ENCODE peak calls at places on chromosomes 11 and 22, in four cellular contexts. N is GM12878, W is HL-60, K is K562. P is an unnamed sample.

GRCh38 chr11:130677486-130678153 is 229.2 kb downstream of the ADAMTS15 start:
- DNase-seq in N (no peak), W (no peak), K (no peak), P (no peak)

GRCh38 chr22:19996694-19997384 is 19.8 kb downstream of the ARVCF start:
- DNase-seq in W (no peak), N (no peak), K (no peak), P (no peak)

GRCh38 chr22:20125201-20126174 is 6.1 kb upstream of the ZDHHC8 start:
- DNase-seq in K (no peak), W (no peak), N (no peak), P (no peak)

GRCh38 chr11:60763692-60764369 is 7.2 kb downstream of the MS4A15 start:
- DNase-seq in N (peak), K (no peak), W (no peak), P (no peak)

GRCh38 chr11:16843307-16843706 is 104.9 kb downstream of the C11orf58 start:
- DNase-seq in K (peak), W (no peak), N (no peak), P (no peak)

GRCh38 chr22:21629262-21630149 is at the start of gene YDJC:
- DNase-seq in K (peak), W (peak), N (peak), P (peak)

GRCh38 chr11:35583126-35583525 is 35.1 kb upstream of the FJX1 start:
- DNase-seq in N (no peak), W (no peak), K (no peak), P (no peak)

GRCh38 chr11:121466063-121466794 is 13.5 kb upstream of the SORL1-AS1 start:
- DNase-seq in N (no peak), W (no peak), K (peak), P (no peak)

GRCh38 chr11:22785251-22785650 is 44.4 kb downstream of the SVIP start:
- DNase-seq in K (no peak), N (no peak), W (no peak), P (no peak)

GRCh38 chr11:75896843-75897419 is 81.9 kb downstream of the UVRAG start:
- DNase-seq in K (peak), N (no peak), W (no peak), P (no peak)

GRCh38 chr11:112828433-112828832 is 132.8 kb upstream of the NCAM1 start:
- DNase-seq in W (no peak), N (no peak), K (no peak), P (no peak)

GRCh38 chr11:118912742-118913410 is 12.8 kb downstream of the BCL9L start:
- DNase-seq in N (peak), W (no peak), K (no peak), P (no peak)

GRCh38 chr22:20299736-20300136 is 20.1 kb downstream of the DGCR6L start:
- DNase-seq in K (no peak), N (no peak), W (peak), P (no peak)

GRCh38 chr11:116948375-116948774 is 111.0 kb upstream of the APOA1 start:
- DNase-seq in K (no peak), W (peak), N (no peak), P (no peak)

GRCh38 chr22:22527312-22527711 is 7.2 kb upstream of the ZNF280A start:
- DNase-seq in K (no peak), W (no peak), N (no peak), P (no peak)

GRCh38 chr22:25404556-25404922 is 159.9 kb upstream of the GRK3 start:
- DNase-seq in N (no peak), W (no peak), K (peak), P (no peak)

GRCh38 chr22:32775957-32776356 is 25.5 kb upstream of the TIMP3 start:
- DNase-seq in N (no peak), W (peak), K (no peak), P (no peak)

GRCh38 chr11:90197377-90197776 is 25.5 kb downstream of the CHORDC1 start:
- DNase-seq in N (no peak), W (no peak), K (no peak), P (no peak)

GRCh38 chr22:44968736-44969135 is 41.1 kb downstream of the PHF21B start:
- DNase-seq in W (no peak), K (peak), N (no peak), P (no peak)

GRCh38 chr11:61679893-61680621 is at the start of gene DAGLA:
- DNase-seq in N (no peak), W (peak), K (peak), P (peak)

GRCh38 chr11:32385998-32386397 is 49.3 kb downstream of the WT1 start:
- DNase-seq in N (no peak), W (no peak), K (peak), P (no peak)

GRCh38 chr11:96238563-96239166 is 104.3 kb downstream of the MAML2 start:
- DNase-seq in N (no peak), W (no peak), K (no peak), P (no peak)
- TF ChIP-seq POLR2AphosphoS5 in N (no peak), W (no peak), K (no peak), P (no peak)

GRCh38 chr11:74182635-74183034 is 11.5 kb downstream of the PPME1 start:
- DNase-seq in W (no peak), N (no peak), K (no peak), P (no peak)
- TF ChIP-seq SPI1 in W (no peak), N (no peak), K (no peak), P (no peak)

GRCh38 chr11:43835104-43835503 is 45.5 kb upstream of the ALKBH3 start:
- DNase-seq in W (no peak), K (no peak), N (no peak), P (no peak)
- TF ChIP-seq POLR2AphosphoS5 in W (no peak), K (no peak), N (no peak), P (no peak)

GRCh38 chr22:38135133-38135706 is 24.7 kb upstream of the BAIAP2L2 start:
- DNase-seq in N (no peak), W (peak), K (no peak), P (no peak)
- TF ChIP-seq SPI1 in N (no peak), W (no peak), K (no peak), P (no peak)

GRCh38 chr11:47659273-47659672 is 16.9 kb upstream of the MTCH2 start:
- DNase-seq in N (no peak), K (no peak), W (no peak), P (no peak)

GRCh38 chr11:47652070-47652469 is 9.7 kb upstream of the MTCH2 start:
- DNase-seq in N (no peak), K (no peak), W (no peak), P (no peak)

GRCh38 chr11:47661245-47661644 is 18.9 kb upstream of the MTCH2 start:
- DNase-seq in N (no peak), W (no peak), K (no peak), P (no peak)

DNA sequence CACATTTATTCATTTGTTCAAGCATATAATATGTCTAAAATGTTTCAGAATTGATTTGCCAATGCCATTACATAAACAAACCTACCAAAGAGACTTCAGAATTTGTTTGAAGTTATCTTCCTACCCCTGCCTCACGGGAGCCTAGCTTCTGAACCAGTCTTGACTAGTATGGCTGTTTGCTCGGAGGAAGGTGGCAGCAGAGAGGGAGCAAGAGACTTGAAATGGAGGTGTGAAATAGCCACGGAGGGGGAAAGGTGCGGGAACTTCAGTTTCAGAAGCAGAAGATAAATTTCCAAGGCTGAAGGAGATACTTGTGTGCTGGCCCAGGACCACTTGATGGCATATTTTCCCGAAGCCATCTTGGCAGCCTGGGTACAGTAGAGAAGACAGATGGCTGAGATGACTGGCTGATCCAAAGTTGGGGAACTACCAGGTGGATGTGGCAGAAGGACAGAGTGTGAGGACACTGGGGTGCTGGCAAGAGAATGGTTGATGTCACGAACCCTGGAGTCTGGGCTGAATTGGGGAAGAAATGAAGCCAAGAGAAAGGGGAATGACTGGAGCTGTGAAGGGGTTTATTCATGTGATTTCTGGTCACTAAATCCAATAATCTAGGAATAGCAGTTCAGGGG is 14.0 kb upstream of the MTCH2 start:
- DNase-seq in W (no peak), K (no peak), N (no peak), P (no peak)
- TF ChIP-seq POLR2AphosphoS5 in W (no peak), K (no peak), N (no peak), P (no peak)

DNA sequence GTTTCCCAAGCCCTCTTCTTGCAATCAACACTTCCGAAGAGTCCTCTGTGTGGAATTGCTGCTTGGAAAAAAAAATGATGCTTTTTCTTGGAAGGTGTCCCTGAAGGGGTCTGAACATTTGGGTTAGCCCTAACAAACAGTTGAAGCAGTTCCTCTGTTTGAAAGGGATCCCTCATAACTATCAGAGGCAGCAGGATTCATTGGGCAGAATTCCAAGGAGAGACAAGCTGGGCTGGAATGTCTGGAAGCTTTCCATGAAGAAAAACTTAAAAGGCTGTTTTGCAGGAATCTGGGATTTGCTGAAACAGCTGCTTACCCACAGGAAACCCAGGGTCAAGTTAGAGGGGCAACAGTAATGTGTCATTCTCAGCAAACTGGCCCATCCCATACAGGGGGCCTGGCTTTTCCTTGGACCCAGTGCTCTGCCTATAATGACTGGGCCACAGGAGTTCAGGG is 3.2 kb downstream of the CSNK2A3 start:
- DNase-seq in W (no peak), K (no peak), N (no peak), P (no peak)
- TF ChIP-seq SPI1 in W (no peak), K (no peak), N (no peak), P (no peak)

GRCh38 chr11:68839054-68839865 is 2.5 kb downstream of the CPT1A start:
- DNase-seq in K (peak), W (peak), N (peak), P (peak)
- TF ChIP-seq POLR2AphosphoS5 in K (peak), W (peak), N (no peak), P (no peak)

GRCh38 chr22:36348760-36349159 is 39.0 kb downstream of the MYH9 start:
- DNase-seq in W (no peak), N (no peak), K (no peak), P (no peak)
- TF ChIP-seq SPI1 in W (no peak), N (no peak), K (no peak), P (no peak)

GRCh38 chr11:74681686-74682651 is 49.3 kb downstream of the CHRDL2 start:
- DNase-seq in N (no peak), K (no peak), W (no peak), P (no peak)
- TF ChIP-seq POLR2AphosphoS5 in N (no peak), K (no peak), W (no peak), P (no peak)

GRCh38 chr22:49926916-49927315 is 8.5 kb downstream of the CRELD2 start:
- DNase-seq in W (no peak), N (no peak), K (no peak), P (no peak)

GRCh38 chr22:49927483-49928184 is 9.2 kb downstream of the CRELD2 start:
- DNase-seq in W (no peak), N (no peak), K (no peak), P (no peak)

GRCh38 chr22:49924113-49924833 is 5.8 kb downstream of the CRELD2 start:
- DNase-seq in N (no peak), K (no peak), W (no peak), P (no peak)

GRCh38 chr22:49923445-49923844 is 5.0 kb downstream of the CRELD2 start:
- DNase-seq in K (no peak), W (peak), N (no peak), P (no peak)

DNA sequence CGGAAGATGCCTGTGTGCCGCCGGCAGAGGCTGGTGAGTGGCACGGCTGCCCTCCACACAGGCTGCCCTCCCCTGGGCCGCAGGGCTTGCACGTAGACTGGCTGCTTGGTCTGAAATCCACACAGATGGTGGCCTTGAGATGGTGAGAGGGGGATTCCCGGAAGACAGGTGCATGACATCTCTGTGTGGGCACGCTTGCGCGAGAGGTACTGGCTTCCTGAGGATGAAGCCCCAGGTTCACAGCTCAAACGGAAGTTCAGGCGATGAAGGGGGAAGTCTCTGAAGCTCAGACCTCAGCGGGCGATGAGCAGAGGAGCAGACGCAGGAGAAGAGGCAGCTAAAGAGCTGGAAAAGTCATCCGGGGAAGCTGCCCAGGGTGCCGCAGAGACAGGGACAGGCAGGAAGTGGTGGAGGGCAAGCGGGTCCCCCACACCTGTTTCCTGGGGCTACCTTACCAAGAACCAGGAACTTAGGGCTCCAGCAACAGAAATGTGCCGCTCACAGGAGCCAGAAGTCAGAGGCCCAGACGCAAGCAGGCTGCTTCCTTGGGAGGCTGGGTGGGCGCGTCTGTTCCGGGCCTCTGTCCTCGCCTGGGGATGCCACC is 7.2 kb downstream of the CRELD2 start:
- DNase-seq in N (peak), W (peak), K (no peak), P (peak)
- TF ChIP-seq SPI1 in N (peak), W (peak), K (no peak), P (peak)